ENCODE peak calls at places on chromosomes 12 and 14, in five cellular contexts. One of them, this sample, is unnamed.

GRCh38 chr12:29726741-29727348 is 56.9 kb downstream of the TMTC1 start:
- DNase-seq in psoas muscle: no peak
- DNase-seq in body of pancreas: no peak
- DNase-seq in left lung: no peak
- DNase-seq in fibroblast of pulmonary artery: no peak
- DNase-seq in this sample: no peak

GRCh38 chr14:35480119-35480769 is 53.7 kb upstream of the INSM2 start:
- DNase-seq in psoas muscle: no peak
- DNase-seq in left lung: no peak
- DNase-seq in fibroblast of pulmonary artery: peak
- DNase-seq in body of pancreas: no peak
- DNase-seq in this sample: no peak

GRCh38 chr12:64044171-64044570 is 177.9 kb downstream of the KICS2 start:
- DNase-seq in body of pancreas: no peak
- DNase-seq in left lung: no peak
- DNase-seq in fibroblast of pulmonary artery: no peak
- DNase-seq in psoas muscle: no peak
- DNase-seq in this sample: no peak

GRCh38 chr12:21527451-21528180 is 1.5 kb downstream of the SPX start:
- DNase-seq in body of pancreas: peak
- DNase-seq in fibroblast of pulmonary artery: peak
- DNase-seq in psoas muscle: peak
- DNase-seq in left lung: peak
- DNase-seq in this sample: no peak

GRCh38 chr14:64879635-64880381 is at the start of gene SPTB:
- DNase-seq in psoas muscle: peak
- DNase-seq in fibroblast of pulmonary artery: no peak
- DNase-seq in left lung: peak
- DNase-seq in body of pancreas: peak
- DNase-seq in this sample: no peak

GRCh38 chr14:22159049-22159448 is 430.0 kb downstream of the DAD1 start:
- DNase-seq in left lung: no peak
- DNase-seq in psoas muscle: no peak
- DNase-seq in body of pancreas: no peak
- DNase-seq in fibroblast of pulmonary artery: no peak
- DNase-seq in this sample: no peak

GRCh38 chr14:71245659-71246361 is 338.6 kb downstream of the PCNX1 start:
- DNase-seq in psoas muscle: no peak
- DNase-seq in left lung: no peak
- DNase-seq in body of pancreas: no peak
- DNase-seq in fibroblast of pulmonary artery: no peak
- DNase-seq in this sample: no peak

GRCh38 chr14:55512421-55512820 is 67.6 kb upstream of the KTN1 start:
- DNase-seq in psoas muscle: no peak
- DNase-seq in left lung: no peak
- DNase-seq in fibroblast of pulmonary artery: peak
- DNase-seq in body of pancreas: no peak
- DNase-seq in this sample: no peak

GRCh38 chr14:42429401-42429800 is 822.7 kb downstream of the LRFN5 start:
- DNase-seq in body of pancreas: no peak
- DNase-seq in left lung: no peak
- DNase-seq in psoas muscle: no peak
- DNase-seq in fibroblast of pulmonary artery: no peak
- DNase-seq in this sample: no peak

GRCh38 chr14:103624860-103625259 is 4.2 kb upstream of the KLC1 start:
- DNase-seq in body of pancreas: peak
- DNase-seq in psoas muscle: peak
- DNase-seq in left lung: peak
- DNase-seq in fibroblast of pulmonary artery: peak
- DNase-seq in this sample: no peak
- H3K4me3 ChIP-seq in body of pancreas: no peak
- H3K4me3 ChIP-seq in psoas muscle: no peak
- H3K4me3 ChIP-seq in left lung: no peak
- H3K4me3 ChIP-seq in fibroblast of pulmonary artery: no peak
- H3K4me3 ChIP-seq in this sample: no peak

GRCh38 chr12:131636940-131637750 is 73.7 kb upstream of the SFSWAP start:
- DNase-seq in body of pancreas: no peak
- DNase-seq in left lung: no peak
- DNase-seq in fibroblast of pulmonary artery: no peak
- DNase-seq in psoas muscle: no peak
- DNase-seq in this sample: no peak
- TF ChIP-seq CTCF in body of pancreas: no peak
- TF ChIP-seq CTCF in left lung: no peak
- TF ChIP-seq CTCF in fibroblast of pulmonary artery: no peak
- TF ChIP-seq CTCF in psoas muscle: no peak
- TF ChIP-seq CTCF in this sample: no peak

GRCh38 chr12:7877421-7877820 is 4.7 kb upstream of the SLC2A14 start:
- DNase-seq in fibroblast of pulmonary artery: no peak
- DNase-seq in left lung: no peak
- DNase-seq in body of pancreas: no peak
- DNase-seq in psoas muscle: no peak
- DNase-seq in this sample: no peak

GRCh38 chr12:7868391-7868790 is 4.3 kb downstream of the SLC2A14 start:
- DNase-seq in fibroblast of pulmonary artery: no peak
- DNase-seq in body of pancreas: no peak
- DNase-seq in left lung: no peak
- DNase-seq in psoas muscle: no peak
- DNase-seq in this sample: no peak

GRCh38 chr12:7870335-7870734 is 2.4 kb downstream of the SLC2A14 start:
- DNase-seq in left lung: no peak
- DNase-seq in body of pancreas: no peak
- DNase-seq in psoas muscle: no peak
- DNase-seq in fibroblast of pulmonary artery: no peak
- DNase-seq in this sample: no peak

GRCh38 chr12:7869137-7869536 is 3.6 kb downstream of the SLC2A14 start:
- DNase-seq in psoas muscle: no peak
- DNase-seq in fibroblast of pulmonary artery: no peak
- DNase-seq in body of pancreas: no peak
- DNase-seq in left lung: no peak
- DNase-seq in this sample: no peak

DNA sequence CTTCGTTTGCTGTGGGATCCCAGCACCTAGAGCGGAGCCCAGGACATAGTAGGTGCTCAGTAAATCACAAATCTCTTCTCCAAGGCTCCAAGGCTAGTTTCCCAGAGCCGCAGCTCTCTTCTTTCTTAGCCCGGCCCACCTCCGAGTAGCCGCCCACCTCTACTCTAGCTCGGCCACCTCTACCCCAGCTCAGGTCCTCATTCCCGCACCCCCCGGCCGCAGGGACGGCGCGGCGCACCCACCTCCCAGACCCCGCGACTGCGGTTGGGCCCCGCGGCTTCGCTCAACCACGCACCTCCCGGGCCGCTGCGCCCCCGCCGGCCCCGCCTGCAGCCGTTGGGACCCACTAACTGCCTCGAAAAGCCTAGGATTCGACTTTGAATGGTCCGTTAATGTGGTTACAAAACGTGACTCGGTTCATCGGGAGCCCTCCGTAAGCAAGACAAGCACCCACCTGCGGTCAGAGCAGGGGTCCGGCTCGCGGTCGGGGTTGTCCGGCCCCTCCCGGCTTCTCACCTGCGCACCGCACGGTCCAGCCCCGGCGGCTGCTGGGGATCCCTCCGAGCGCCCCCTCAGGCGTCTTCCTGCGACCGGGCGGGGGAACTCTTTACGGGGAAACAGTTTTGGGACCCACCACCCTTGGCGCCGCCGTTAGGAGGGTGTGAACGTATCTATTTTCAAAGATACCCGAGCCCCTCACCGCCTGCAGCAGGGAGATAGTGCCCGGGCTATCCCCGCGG is at the start of gene SLC2A14:
- DNase-seq in psoas muscle: no peak
- DNase-seq in left lung: no peak
- DNase-seq in body of pancreas: no peak
- DNase-seq in fibroblast of pulmonary artery: no peak
- DNase-seq in this sample: no peak
- H3K4me3 ChIP-seq in psoas muscle: peak
- H3K4me3 ChIP-seq in left lung: peak
- H3K4me3 ChIP-seq in body of pancreas: no peak
- H3K4me3 ChIP-seq in fibroblast of pulmonary artery: peak
- H3K4me3 ChIP-seq in this sample: no peak

GRCh38 chr14:51094282-51094821 is 553 bp downstream of the TRIM9 start:
- DNase-seq in psoas muscle: peak
- DNase-seq in left lung: no peak
- DNase-seq in fibroblast of pulmonary artery: no peak
- DNase-seq in body of pancreas: peak
- DNase-seq in this sample: no peak

GRCh38 chr14:51094901-51095853 is at the start of gene TRIM9:
- DNase-seq in left lung: peak
- DNase-seq in psoas muscle: peak
- DNase-seq in fibroblast of pulmonary artery: peak
- DNase-seq in body of pancreas: peak
- DNase-seq in this sample: peak

GRCh38 chr14:51092965-51093364 is 1.9 kb downstream of the TRIM9 start:
- DNase-seq in body of pancreas: no peak
- DNase-seq in fibroblast of pulmonary artery: no peak
- DNase-seq in psoas muscle: no peak
- DNase-seq in left lung: no peak
- DNase-seq in this sample: no peak

GRCh38 chr14:51095854-51096823 is 1.2 kb upstream of the TRIM9 start:
- DNase-seq in body of pancreas: peak
- DNase-seq in fibroblast of pulmonary artery: peak
- DNase-seq in left lung: no peak
- DNase-seq in psoas muscle: peak
- DNase-seq in this sample: peak

GRCh38 chr14:51093371-51094281 is 1.3 kb downstream of the TRIM9 start:
- DNase-seq in psoas muscle: peak
- DNase-seq in left lung: peak
- DNase-seq in body of pancreas: peak
- DNase-seq in fibroblast of pulmonary artery: no peak
- DNase-seq in this sample: no peak
- TF ChIP-seq CTCF in psoas muscle: no peak
- TF ChIP-seq CTCF in left lung: no peak
- TF ChIP-seq CTCF in body of pancreas: no peak
- TF ChIP-seq CTCF in fibroblast of pulmonary artery: peak
- TF ChIP-seq CTCF in this sample: peak

DNA sequence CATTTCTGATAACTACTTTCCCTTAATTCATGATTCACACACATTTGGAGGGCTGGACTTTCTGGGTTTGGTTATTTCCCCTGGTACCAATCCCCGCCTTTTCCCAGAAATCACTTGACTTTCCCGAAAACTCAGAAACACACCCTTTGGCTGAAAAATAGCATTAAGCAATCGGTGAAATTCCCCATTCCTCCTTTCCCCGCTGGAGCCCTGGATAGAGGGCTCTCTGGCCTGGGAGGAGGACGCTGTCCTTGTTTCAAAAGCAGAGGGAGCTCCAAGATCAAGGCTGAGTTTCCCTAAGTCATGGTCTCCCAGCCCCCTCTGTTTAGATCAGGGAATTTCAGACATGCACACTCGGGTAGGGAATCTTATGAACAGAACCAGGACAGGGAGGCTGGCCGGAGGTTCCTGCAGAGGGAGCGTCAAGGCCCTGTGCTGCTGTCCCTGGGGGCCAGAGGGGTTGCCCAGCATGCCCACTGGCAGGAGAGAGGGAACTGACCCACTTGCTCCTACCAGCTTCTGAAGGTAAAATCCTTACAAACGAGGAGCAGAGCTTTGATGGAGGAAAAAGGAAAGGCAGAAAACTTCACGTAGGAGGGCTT is at the start of gene C1S:
- DNase-seq in body of pancreas: peak
- DNase-seq in left lung: peak
- DNase-seq in psoas muscle: peak
- DNase-seq in fibroblast of pulmonary artery: peak
- DNase-seq in this sample: peak
- H3K4me3 ChIP-seq in body of pancreas: no peak
- H3K4me3 ChIP-seq in left lung: peak
- H3K4me3 ChIP-seq in psoas muscle: peak
- H3K4me3 ChIP-seq in fibroblast of pulmonary artery: peak
- H3K4me3 ChIP-seq in this sample: no peak

This sample was measured in epithelial cell of proximal tubule.